ENCODE peak calls at places on chromosome 10, in six cellular contexts. W is GM12864, K is AG09309, A is foreskin fibroblast, C is epithelial cell of esophagus, N is neural progenitor cell. B is an unnamed sample.

GRCh38 chr10:30857803-30858202 is 173.9 kb downstream of the ZNF438 start:
- DNase-seq in C (peak; percentile 13), N (no peak), A (peak; percentile 77), W (no peak), K (peak; percentile 90), B (peak; percentile 31)

GRCh38 chr10:59284111-59284975 is 78.0 kb downstream of the FAM13C start:
- DNase-seq in N (no peak), K (no peak), A (no peak), W (no peak), C (peak; percentile 30), B (no peak)

GRCh38 chr10:17171131-17171530 is 30.3 kb downstream of the TRDMT1 start:
- DNase-seq in A (no peak), N (peak; percentile 83), K (no peak), W (no peak), C (no peak), B (no peak)

GRCh38 chr10:23141995-23142394 is 46.6 kb downstream of the MSRB2 start:
- DNase-seq in W (no peak), A (no peak), K (no peak), N (no peak), C (no peak), B (no peak)

GRCh38 chr10:20771053-20771452 is 126.1 kb downstream of the NEBL start:
- DNase-seq in K (no peak), N (no peak), W (no peak), C (no peak), A (no peak), B (no peak)

GRCh38 chr10:86293323-86293840 is 73.2 kb downstream of the GRID1 start:
- DNase-seq in N (no peak), W (no peak), C (no peak), K (no peak), A (no peak), B (no peak)

GRCh38 chr10:91420868-91421267 is 10.7 kb downstream of the HECTD2 start:
- DNase-seq in C (peak; percentile 59), N (no peak), A (peak; percentile 28), W (no peak), K (no peak), B (peak; percentile 60)

GRCh38 chr10:571643-572042 is 117.8 kb downstream of the DIP2C start:
- DNase-seq in N (no peak), W (no peak), A (no peak), C (no peak), K (peak; percentile 21), B (no peak)

GRCh38 chr10:24762966-24763623 is 39.4 kb upstream of the ARHGAP21 start:
- DNase-seq in K (no peak), C (no peak), A (peak; percentile 29), N (no peak), W (no peak), B (peak; percentile 38)

GRCh38 chr10:96387151-96387550 is 28.3 kb upstream of the OPALIN start:
- DNase-seq in W (no peak), K (no peak), A (no peak), C (no peak), N (no peak), B (no peak)

GRCh38 chr10:59908808-59909143 is 2.4 kb upstream of the CCDC6 start:
- DNase-seq in C (no peak), K (no peak), W (no peak), N (no peak), A (peak; percentile 6), B (no peak)

GRCh38 chr10:15321431-15322321 is 49.4 kb downstream of the FAM171A1 start:
- DNase-seq in N (no peak), C (no peak), W (no peak), A (peak; percentile 50), K (peak; percentile 55), B (peak; percentile 46)

GRCh38 chr10:1577945-1578344 is 159.4 kb downstream of the ADARB2 start:
- DNase-seq in W (no peak), C (no peak), N (no peak), K (no peak), A (no peak), B (no peak)

GRCh38 chr10:14779053-14779649 is 4.5 kb upstream of the FAM107B start:
- DNase-seq in C (peak; percentile 37), W (no peak), K (peak; percentile 3), N (no peak), A (peak; percentile 10), B (no peak)

GRCh38 chr10:94358480-94358879 is 4.3 kb downstream of the NOC3L start:
- DNase-seq in A (peak; percentile 83), K (peak; percentile 77), N (no peak), C (peak; percentile 67), W (no peak), B (peak; percentile 95)

GRCh38 chr10:58326967-58327381 is 7.8 kb upstream of the UBE2D1 start:
- DNase-seq in A (peak; percentile 57), K (no peak), N (no peak), C (peak; percentile 68), W (no peak), B (peak; percentile 48)

GRCh38 chr10:8044908-8045727 is 9.4 kb upstream of the GATA3 start:
- DNase-seq in C (no peak), W (no peak), K (no peak), A (no peak), N (peak; percentile 72), B (no peak)

GRCh38 chr10:52615756-52616419 is 156.7 kb downstream of the MBL2 start:
- DNase-seq in C (no peak), N (no peak), K (no peak), A (peak; percentile 40), W (no peak), B (peak; percentile 39)

GRCh38 chr10:49627644-49628247 is 13.9 kb downstream of the CHAT start:
- DNase-seq in N (no peak), A (no peak), W (no peak), C (no peak), K (no peak), B (no peak)

GRCh38 chr10:88999629-89000028 is 9.0 kb downstream of the FAS start:
- DNase-seq in W (no peak), A (no peak), C (peak; percentile 15), K (no peak), N (no peak), B (no peak)

GRCh38 chr10:6343321-6344010 is 140.7 kb downstream of the PFKFB3 start:
- DNase-seq in W (no peak), A (no peak), C (no peak), N (no peak), K (no peak), B (no peak)

GRCh38 chr10:126634915-126635314 is 35.6 kb downstream of the C10orf90 start:
- DNase-seq in W (no peak), K (peak; percentile 88), A (peak; percentile 45), N (no peak), C (peak; percentile 77), B (peak; percentile 55)

GRCh38 chr10:13848530-13849425 is 262.0 kb downstream of the PRPF18 start:
- DNase-seq in C (no peak), W (no peak), A (no peak), N (no peak), K (no peak), B (no peak)

GRCh38 chr10:788796-789748 is 99.6 kb upstream of the DIP2C start:
- DNase-seq in C (peak; percentile 59), W (no peak), A (peak; percentile 74), K (no peak), N (peak; percentile 72), B (peak; percentile 67)

GRCh38 chr10:89384474-89385324 is 6.8 kb downstream of the IFIT1B start:
- DNase-seq in K (no peak), W (no peak), C (no peak), N (no peak), A (no peak), B (no peak)

GRCh38 chr10:42988517-42989395 is 88.1 kb upstream of the RET start:
- DNase-seq in C (no peak), W (no peak), N (no peak), K (no peak), A (no peak), B (no peak)

GRCh38 chr10:34985823-34986222 is 104.3 kb downstream of the CUL2 start:
- DNase-seq in C (peak; percentile 58), K (no peak), N (peak; percentile 51), A (no peak), W (no peak), B (no peak)

GRCh38 chr10:58513189-58514101 is 773 bp downstream of the BICC1 start:
- DNase-seq in N (peak; percentile 73), A (peak; percentile 68), K (peak; percentile 69), C (peak; percentile 35), W (no peak), B (peak; percentile 78)

DNA sequence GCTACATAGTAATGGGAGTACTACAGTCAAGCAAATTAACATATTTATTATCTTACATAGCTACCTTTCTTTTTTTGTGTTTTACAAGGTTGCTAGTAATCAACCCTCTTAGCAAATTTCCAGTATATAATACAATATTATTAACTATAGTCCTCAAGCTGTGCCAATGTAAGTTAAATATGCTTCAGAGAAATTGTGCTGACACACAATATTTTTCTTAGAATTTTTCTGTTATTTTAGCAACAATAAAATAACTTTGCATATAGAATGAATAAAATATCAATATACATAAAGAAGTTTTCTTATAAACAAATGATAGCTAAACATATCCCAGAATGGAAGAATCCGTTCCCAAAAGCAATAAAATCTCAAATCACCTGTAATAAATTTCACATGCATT is 1605.1 kb downstream of the REEP3 start:
- DNase-seq in C (no peak), N (no peak), A (no peak), K (no peak), W (no peak), B (no peak)
- H3K4me3 ChIP-seq in C (no peak overlapping the region), N (no peak overlapping the region), A (no peak overlapping the region), K (no peak overlapping the region), W (no peak overlapping the region), B (no peak overlapping the region)

GRCh38 chr10:114753126-114753525 is 68.5 kb upstream of the FHIP2A start:
- DNase-seq in C (no peak), A (peak; percentile 45), N (no peak), K (peak; percentile 44), W (no peak), B (peak; percentile 53)
- TF ChIP-seq CTCF in C (no peak), A (peak; percentile 34), N (no peak), K (peak; percentile 45), W (no peak), B (peak; percentile 21)

DNA sequence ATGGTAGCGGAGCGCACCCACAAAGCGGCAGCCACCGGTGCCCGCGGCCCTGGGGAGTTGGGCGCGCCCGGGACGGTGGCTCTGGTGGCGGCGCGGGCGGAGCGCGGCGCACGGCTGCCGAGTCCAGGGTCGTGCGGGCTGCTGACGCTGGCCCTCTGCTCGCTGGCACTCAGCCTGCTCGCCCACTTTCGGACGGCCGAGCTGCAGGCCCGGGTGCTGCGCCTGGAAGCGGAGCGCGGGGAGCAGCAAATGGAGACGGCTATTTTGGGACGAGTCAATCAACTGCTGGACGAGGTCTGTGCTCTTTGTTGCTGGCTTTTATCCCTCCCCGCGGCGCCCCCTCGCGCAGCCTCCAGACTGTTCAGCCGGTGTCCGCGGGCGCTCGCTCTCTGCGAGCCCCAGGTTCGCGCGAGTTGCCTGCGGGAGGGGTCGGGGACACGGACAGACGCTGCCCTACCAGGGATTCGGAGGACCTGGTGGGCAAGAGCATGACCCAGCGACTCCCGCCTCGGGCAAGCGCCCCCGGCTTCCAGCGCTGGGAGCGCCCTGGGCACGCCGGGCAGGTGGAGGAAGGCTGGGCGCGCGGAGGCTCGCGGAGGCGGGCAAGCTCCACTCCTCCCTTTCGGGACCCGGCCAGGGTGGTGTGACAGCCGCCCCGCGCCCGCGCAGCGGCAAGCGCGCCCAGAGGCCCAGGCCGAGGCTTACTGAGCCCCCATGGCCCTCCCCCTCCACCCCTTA is 887 bp downstream of the COL13A1 start:
- DNase-seq in N (peak; percentile 82), C (peak; percentile 27), A (peak; percentile 67), K (no peak), W (no peak), B (peak; percentile 72)
- H3K4me3 ChIP-seq in N (peak overlapping the region; percentile 84), C (peak overlapping the region; percentile 42), A (peak overlapping the region; percentile 87), K (peak overlapping the region; percentile 68), W (no peak overlapping the region), B (peak overlapping the region; percentile 96)

GRCh38 chr10:47403401-47404318 is 19.6 kb upstream of the ZNF488 start:
- DNase-seq in C (no peak), N (no peak), A (no peak), W (no peak), K (no peak), B (no peak)
- TF ChIP-seq CTCF in C (no peak), N (no peak), A (no peak), W (peak; percentile 31), K (peak; percentile 7), B (peak; percentile 8)